ENCODE peak calls at places on chromosomes 6 and 20, in eight cellular contexts. A is type B pancreatic cell, L is glutamatergic neuron, X is globus pallidus, J is activated T-cell treated with anti-CD3 and anti-CD28 coated beads for 1 hour, H is T1000, R is neural progenitor cell, Y is Caco-2. S is an unnamed sample.

GRCh38 chr6:2984738-2985381 is 13.5 kb upstream of the SERPINB6 start:
- DNase-seq in A (peak), L (no peak), X (no peak), J (no peak), H (no peak), R (no peak), Y (no peak), S (no peak)

GRCh38 chr6:136334853-136335252 is 45.2 kb upstream of the BCLAF1 start:
- DNase-seq in A (no peak), L (peak), X (no peak), J (no peak), H (no peak), R (peak), Y (no peak), S (no peak)

GRCh38 chr6:22045261-22045912 is 251.4 kb downstream of the PRL start:
- DNase-seq in A (no peak), L (no peak), X (no peak), J (no peak), H (no peak), R (no peak), Y (no peak), S (no peak)

GRCh38 chr20:51116765-51117686 is 94.1 kb upstream of the KCNG1 start:
- DNase-seq in A (no peak), L (no peak), X (no peak), J (no peak), H (no peak), R (no peak), Y (no peak), S (no peak)

GRCh38 chr6:34196116-34196832 is 40.4 kb upstream of the HMGA1 start:
- DNase-seq in A (peak), L (peak), X (peak), J (peak), H (peak), R (peak), Y (peak), S (peak)

GRCh38 chr6:167558213-167558869 is 233.5 kb downstream of the TTLL2 start:
- DNase-seq in A (no peak), L (no peak), X (no peak), J (no peak), H (no peak), R (no peak), Y (no peak), S (no peak)

GRCh38 chr6:1630771-1631217 is 21.1 kb downstream of the FOXC1 start:
- DNase-seq in A (no peak), L (no peak), X (no peak), J (no peak), H (no peak), R (no peak), Y (peak), S (no peak)

GRCh38 chr20:36454664-36455427 is 86.5 kb upstream of the MYL9 start:
- DNase-seq in A (no peak), L (no peak), X (no peak), J (no peak), H (no peak), R (peak), Y (peak), S (no peak)

GRCh38 chr20:50728981-50729874 is 2.2 kb upstream of the PARD6B start:
- DNase-seq in A (peak), L (no peak), X (no peak), J (no peak), H (no peak), R (no peak), Y (peak), S (no peak)

GRCh38 chr6:16964553-16965499 is 137.0 kb upstream of the STMND1 start:
- DNase-seq in A (peak), L (peak), X (peak), J (peak), H (peak), R (peak), Y (peak), S (no peak)

GRCh38 chr6:85494551-85495337 is 44.9 kb downstream of the NT5E start:
- DNase-seq in A (no peak), L (no peak), X (no peak), J (no peak), H (peak), R (no peak), Y (no peak), S (no peak)

GRCh38 chr6:32668226-32668747 is 1.8 kb upstream of the HLA-DQB1 start:
- DNase-seq in A (no peak), L (no peak), X (peak), J (no peak), H (no peak), R (peak), Y (no peak), S (no peak)

GRCh38 chr20:50371878-50372769 is 138.1 kb upstream of the PTPN1 start:
- DNase-seq in A (no peak), L (no peak), X (no peak), J (no peak), H (peak), R (no peak), Y (peak), S (no peak)

GRCh38 chr6:130453230-130453629 is 87.4 kb downstream of the TMEM200A start:
- DNase-seq in A (no peak), L (no peak), X (no peak), J (no peak), H (no peak), R (no peak), Y (no peak), S (no peak)

GRCh38 chr6:37546141-37546871 is 46.6 kb upstream of the CCDC167 start:
- DNase-seq in A (no peak), L (peak), X (no peak), J (no peak), H (no peak), R (no peak), Y (peak), S (no peak)

GRCh38 chr20:44134897-44135810 is 51.8 kb downstream of the JPH2 start:
- DNase-seq in A (no peak), L (no peak), X (no peak), J (no peak), H (no peak), R (no peak), Y (peak), S (no peak)

GRCh38 chr20:59010995-59011873 is 4.2 kb upstream of the CTSZ start:
- DNase-seq in A (no peak), L (no peak), X (no peak), J (no peak), H (no peak), R (peak), Y (no peak), S (peak)

GRCh38 chr6:158031445-158032353 is 50.0 kb downstream of the SYNJ2 start:
- DNase-seq in A (no peak), L (peak), X (no peak), J (no peak), H (peak), R (no peak), Y (no peak), S (peak)

GRCh38 chr6:51479296-51479695 is 608.1 kb downstream of the PKHD1 start:
- DNase-seq in A (no peak), L (no peak), X (no peak), J (no peak), H (no peak), R (no peak), Y (no peak), S (no peak)

GRCh38 chr20:54044156-54044555 is 26.2 kb downstream of the BCAS1 start:
- DNase-seq in A (no peak), L (no peak), X (no peak), J (no peak), H (no peak), R (no peak), Y (no peak), S (peak)

GRCh38 chr6:162715601-162716000 is 12.0 kb downstream of the PRKN start:
- DNase-seq in A (no peak), L (no peak), X (no peak), J (no peak), H (no peak), R (no peak), Y (no peak), S (no peak)

GRCh38 chr6:42315991-42316378 is 98.3 kb upstream of the MRPS10 start:
- DNase-seq in A (no peak), L (no peak), X (no peak), J (no peak), H (peak), R (no peak), Y (peak), S (peak)

GRCh38 chr6:43910638-43911353 is 140.8 kb downstream of the VEGFA start:
- DNase-seq in A (no peak), L (no peak), X (no peak), J (no peak), H (no peak), R (no peak), Y (no peak), S (peak)